ENCODE peak calls at places on chromosomes 4 and X, in seven cellular contexts. B, V, X, D, W, Q and F are unnamed samples.

GRCh38 chr4:139509727-139510410 is 46.1 kb downstream of the SETD7 start:
- DNase-seq in B (no peak), V (peak; percentile 29), X (no peak), D (peak; percentile 17), W (no peak), Q (peak; percentile 20), F (no peak)

GRCh38 chr4:124953059-124953850 is 240.7 kb upstream of the ANKRD50 start:
- DNase-seq in B (no peak), V (peak; percentile 92), X (no peak), D (no peak), W (no peak), Q (peak; percentile 84), F (no peak)

GRCh38 chrX:114152130-114152529 is 431.8 kb upstream of the HTR2C start:
- DNase-seq in B (no peak), V (peak; percentile 71), X (no peak), D (no peak), W (no peak), Q (peak; percentile 54), F (no peak)

GRCh38 chr4:141807501-141807900 is 171.1 kb downstream of the IL15 start:
- DNase-seq in B (no peak), V (peak; percentile 4), X (no peak), D (no peak), W (no peak), Q (no peak), F (no peak)

GRCh38 chrX:52261125-52261462 is 76.4 kb downstream of the MAGED4 start:
- DNase-seq in B (no peak), V (no peak), X (no peak), D (no peak), W (no peak), Q (no peak), F (no peak)

GRCh38 chrX:2697306-2697705 is 6.2 kb downstream of the CD99 start:
- DNase-seq in B (peak; percentile 42), V (no peak), X (no peak), D (no peak), W (no peak), Q (no peak), F (no peak)

GRCh38 chrX:133394765-133395164 is 20.5 kb downstream of the GPC4 start:
- DNase-seq in B (no peak), V (no peak), X (no peak), D (no peak), W (no peak), Q (no peak), F (no peak)

GRCh38 chr4:189436207-189436606 is 504.5 kb upstream of the FRG1 start:
- DNase-seq in B (no peak), V (no peak), X (no peak), D (no peak), W (no peak), Q (peak; percentile 0), F (no peak)

GRCh38 chrX:119870626-119871131 is 854 bp downstream of the RNF113A start:
- DNase-seq in B (peak; percentile 59), V (peak; percentile 16), X (no peak), D (peak; percentile 35), W (no peak), Q (peak; percentile 31), F (no peak)

GRCh38 chrX:17788439-17788838 is 51.1 kb downstream of the SCML1 start:
- DNase-seq in B (no peak), V (peak; percentile 42), X (peak; percentile 60), D (peak; percentile 22), W (no peak), Q (peak; percentile 22), F (no peak)

GRCh38 chr4:6724461-6725111 is 8.6 kb downstream of the BLOC1S4 start:
- DNase-seq in B (no peak), V (no peak), X (no peak), D (no peak), W (no peak), Q (peak; percentile 33), F (no peak)

GRCh38 chr4:165060938-165061337 is 7.3 kb downstream of the TRIM75 start:
- DNase-seq in B (no peak), V (no peak), X (no peak), D (no peak), W (no peak), Q (no peak), F (no peak)

GRCh38 chrX:120753413-120754251 is 122.0 kb downstream of the CT47B1 start:
- DNase-seq in B (no peak), V (no peak), X (no peak), D (no peak), W (no peak), Q (no peak), F (no peak)

GRCh38 chrX:118116308-118117068 is at the start of gene KLHL13:
- DNase-seq in B (no peak), V (peak; percentile 44), X (peak; percentile 74), D (peak; percentile 24), W (no peak), Q (peak; percentile 5), F (no peak)

GRCh38 chr4:17567267-17567666 is 9.7 kb upstream of the LAP3 start:
- DNase-seq in B (no peak), V (no peak), X (no peak), D (no peak), W (no peak), Q (no peak), F (no peak)

GRCh38 chrX:107324493-107325310 is 118.3 kb downstream of the DNAAF6 start:
- DNase-seq in B (no peak), V (peak; percentile 50), X (peak; percentile 75), D (peak; percentile 7), W (no peak), Q (peak; percentile 22), F (no peak)

GRCh38 chr4:157151711-157152110 is 68.8 kb upstream of the GRIA2 start:
- DNase-seq in B (no peak), V (peak; percentile 2), X (no peak), D (no peak), W (no peak), Q (peak; percentile 35), F (no peak)

GRCh38 chr4:128718793-128719192 is 90.7 kb upstream of the JADE1 start:
- DNase-seq in B (no peak), V (peak; percentile 26), X (no peak), D (no peak), W (no peak), Q (no peak), F (no peak)

GRCh38 chr4:168388890-168389289 is 70.3 kb upstream of the DDX60 start:
- DNase-seq in B (no peak), V (peak; percentile 38), X (no peak), D (no peak), W (no peak), Q (peak; percentile 25), F (peak; percentile 58)

GRCh38 chr4:145186719-145187118 is 6.3 kb upstream of the OTUD4 start:
- DNase-seq in B (no peak), V (no peak), X (no peak), D (no peak), W (no peak), Q (no peak), F (no peak)

GRCh38 chrX:136899206-136899605 is 18.7 kb upstream of the RBMX start:
- DNase-seq in B (no peak), V (peak; percentile 65), X (no peak), D (no peak), W (no peak), Q (peak; percentile 67), F (no peak)

GRCh38 chr4:74794341-74794801 is at the start of gene BTC:
- DNase-seq in B (no peak), V (peak; percentile 22), X (peak; percentile 58), D (peak; percentile 84), W (no peak), Q (no peak), F (no peak)
- H3K4me3 ChIP-seq in B (no peak within 1 kb of the TSS), V (peak within 1 kb of the TSS; percentile 38), X (peak within 1 kb of the TSS; percentile 40), D (peak within 1 kb of the TSS; percentile 36), W (no peak within 1 kb of the TSS), Q (peak within 1 kb of the TSS; percentile 47), F (peak within 1 kb of the TSS; percentile 61)

GRCh38 chr4:185587444-185588161 is 52.3 kb upstream of the PDLIM3 start:
- DNase-seq in B (peak; percentile 91), V (no peak), X (no peak), D (peak; percentile 45), W (peak; percentile 39), Q (peak; percentile 6), F (no peak)
- H3K4me3 ChIP-seq in B (no peak overlapping the region), V (no peak overlapping the region), X (no peak overlapping the region), D (no peak overlapping the region), W (peak overlapping the region; percentile 12), Q (no peak overlapping the region), F (no peak overlapping the region)

GRCh38 chr4:116183241-116183640 is 902.1 kb downstream of the TRAM1L1 start:
- DNase-seq in B (no peak), V (no peak), X (no peak), D (no peak), W (no peak), Q (no peak), F (no peak)

DNA sequence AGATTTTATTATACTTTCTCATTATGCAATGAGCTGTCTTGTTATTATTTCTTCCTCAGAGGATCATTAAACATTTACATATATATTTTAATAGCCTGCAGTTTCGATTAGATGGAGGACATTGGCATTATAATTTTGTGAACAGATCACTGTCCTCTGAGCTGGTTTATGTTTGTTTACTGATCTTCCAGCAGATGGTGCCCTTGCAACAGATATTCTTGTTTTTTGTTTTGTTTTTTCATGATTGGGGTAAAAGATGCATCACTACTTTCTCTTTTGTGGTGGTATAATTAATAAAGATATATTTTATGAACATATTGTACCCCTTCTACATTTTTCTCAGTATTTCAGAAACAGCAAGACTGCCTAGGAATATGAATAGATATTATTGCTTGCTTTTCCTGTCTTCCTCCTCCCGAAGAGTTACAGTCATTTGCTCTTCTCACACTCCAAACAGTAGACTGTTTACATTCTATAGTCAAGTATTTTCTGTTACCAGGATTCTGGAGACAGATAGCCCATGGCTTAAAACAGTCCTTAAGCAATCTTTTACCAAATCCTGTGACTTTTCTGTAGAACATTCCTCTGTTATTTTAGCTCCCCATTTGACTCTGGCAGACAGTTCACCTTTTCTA is 905.2 kb downstream of the TRAM1L1 start:
- DNase-seq in B (no peak), V (peak; percentile 5), X (no peak), D (no peak), W (no peak), Q (peak; percentile 8), F (no peak)
- H3K4me3 ChIP-seq in B (no peak overlapping the region), V (no peak overlapping the region), X (no peak overlapping the region), D (no peak overlapping the region), W (no peak overlapping the region), Q (no peak overlapping the region), F (peak overlapping the region; percentile 25)

GRCh38 chr4:23775694-23776093 is 114.2 kb downstream of the PPARGC1A start:
- DNase-seq in B (no peak), V (no peak), X (no peak), D (peak; percentile 51), W (no peak), Q (no peak), F (no peak)
- H3K4me3 ChIP-seq in B (no peak overlapping the region), V (no peak overlapping the region), X (no peak overlapping the region), D (no peak overlapping the region), W (no peak overlapping the region), Q (no peak overlapping the region), F (no peak overlapping the region)